ENCODE peak calls at places on chromosomes 7 and 10, in eight cellular contexts. H, L, E, W, C, X, Y and G are unnamed samples.

GRCh38 chr7:20793686-20794394 is 7.2 kb upstream of the SP8 start:
- DNase-seq in E (peak; percentile 56), Y (no peak), C (no peak), X (no peak), L (no peak), H (no peak), W (no peak), G (no peak)

GRCh38 chr7:28298870-28299484 is 113.3 kb upstream of the CREB5 start:
- DNase-seq in C (no peak), Y (peak; percentile 55), L (peak; percentile 41), W (no peak), H (peak; percentile 78), X (peak; percentile 18), E (peak; percentile 65), G (no peak)

GRCh38 chr10:124898493-124898892 is 43.4 kb upstream of the ZRANB1 start:
- DNase-seq in L (no peak), C (no peak), Y (no peak), E (no peak), W (no peak), H (no peak), X (no peak), G (no peak)

GRCh38 chr7:155392726-155393570 is 65.0 kb upstream of the EN2 start:
- DNase-seq in H (no peak), C (no peak), L (peak; percentile 61), X (no peak), Y (no peak), W (no peak), E (peak; percentile 73), G (no peak)

GRCh38 chr10:49621561-49621960 is 7.7 kb downstream of the CHAT start:
- DNase-seq in W (no peak), Y (no peak), L (no peak), X (no peak), H (no peak), C (no peak), E (no peak), G (no peak)

GRCh38 chr10:102714621-102715455 is at the start of gene SFXN2:
- DNase-seq in Y (peak; percentile 24), L (peak; percentile 21), E (no peak), X (no peak), C (peak; percentile 73), W (peak; percentile 36), H (no peak), G (peak; percentile 56)

GRCh38 chr10:60827791-60828488 is 49.7 kb downstream of the CDK1 start:
- DNase-seq in W (no peak), E (no peak), C (no peak), H (peak; percentile 86), Y (peak; percentile 97), L (no peak), X (no peak), G (peak; percentile 20)

GRCh38 chr7:105229641-105230040 is 159.1 kb downstream of the SRPK2 start:
- DNase-seq in E (no peak), L (no peak), W (no peak), Y (no peak), H (peak; percentile 23), C (no peak), X (no peak), G (no peak)

GRCh38 chr7:89738549-89738948 is 415.7 kb upstream of the STEAP1 start:
- DNase-seq in W (no peak), E (no peak), Y (no peak), L (no peak), C (no peak), X (no peak), H (no peak), G (no peak)

GRCh38 chr10:29897999-29898716 is 161.2 kb downstream of the JCAD start:
- DNase-seq in L (no peak), C (no peak), E (no peak), Y (no peak), H (no peak), X (no peak), W (no peak), G (no peak)

GRCh38 chr10:101485681-101486554 is 102.1 kb downstream of the POLL start:
- DNase-seq in H (no peak), X (no peak), E (no peak), W (no peak), L (no peak), C (no peak), Y (no peak), G (no peak)